ENCODE peak calls at places on chromosomes 6 and 20, in eight cellular contexts. W is effector memory CD4-positive, alpha-beta T cell; L is fibroblast of lung; M is cardiac muscle cell; G is endodermal cell; T is thoracic aorta; N is PC-9; Q is heart left ventricle. J is an unnamed sample. For H3K4me1, the result is how much of the 10 kb centered on the place peaks cover.

GRCh38 chr20:56447227-56447626 is 21.2 kb upstream of the RTF2 start:
- DNase-seq in Q (no peak), N (peak), G (peak), W (no peak), M (no peak), T (no peak), L (no peak), J (no peak)

GRCh38 chr6:14863896-14864850 is 381.7 kb upstream of the JARID2 start:
- DNase-seq in L (no peak), G (no peak), T (no peak), M (no peak), Q (no peak), N (no peak), W (no peak), J (no peak)

GRCh38 chr20:63885264-63886053 is 9.5 kb upstream of the DNAJC5 start:
- DNase-seq in G (no peak), T (no peak), Q (no peak), L (no peak), W (no peak), N (peak), M (no peak), J (no peak)

GRCh38 chr6:43052842-43053544 is 658 bp downstream of the CUL7 start:
- DNase-seq in W (no peak), G (peak), N (no peak), T (no peak), Q (no peak), L (peak), M (peak), J (no peak)

GRCh38 chr6:56909115-56909907 is 45.6 kb upstream of the BEND6 start:
- DNase-seq in W (no peak), N (no peak), Q (no peak), L (no peak), T (no peak), M (no peak), G (no peak), J (no peak)

GRCh38 chr6:132907915-132908314 is 93.5 kb downstream of the RPS12 start:
- DNase-seq in W (no peak), L (peak), M (peak), T (no peak), G (no peak), Q (no peak), N (no peak), J (no peak)

GRCh38 chr6:106159531-106159940 is 73.4 kb downstream of the PRDM1 start:
- DNase-seq in L (peak), W (no peak), Q (no peak), G (no peak), T (no peak), M (peak), N (peak), J (no peak)

GRCh38 chr6:30752164-30752927 is 8.0 kb upstream of the IER3 start:
- DNase-seq in Q (peak), T (peak), W (no peak), G (no peak), L (peak), M (peak), N (peak), J (peak)

GRCh38 chr6:111210074-111210729 is 122.9 kb downstream of the SLC16A10 start:
- DNase-seq in T (no peak), G (peak), W (no peak), L (peak), N (no peak), M (peak), Q (no peak), J (no peak)

GRCh38 chr20:60729119-60729900 is 522.8 kb upstream of the CDH4 start:
- DNase-seq in N (no peak), Q (no peak), W (no peak), T (no peak), L (no peak), G (peak), M (no peak), J (no peak)

GRCh38 chr20:3248993-3249347 is 10.0 kb upstream of the SLC4A11 start:
- DNase-seq in G (no peak), T (no peak), N (no peak), W (no peak), M (no peak), L (no peak), Q (no peak), J (no peak)

GRCh38 chr20:62823688-62824475 is 7.0 kb downstream of the COL9A3 start:
- DNase-seq in W (no peak), Q (no peak), L (no peak), M (no peak), T (no peak), N (no peak), G (peak), J (no peak)
- H3K4me1 ChIP-seq in W (under half), Q (under half), L (under half), M (under half), T (under half), N (under half), G (under half), J (under half)

DNA sequence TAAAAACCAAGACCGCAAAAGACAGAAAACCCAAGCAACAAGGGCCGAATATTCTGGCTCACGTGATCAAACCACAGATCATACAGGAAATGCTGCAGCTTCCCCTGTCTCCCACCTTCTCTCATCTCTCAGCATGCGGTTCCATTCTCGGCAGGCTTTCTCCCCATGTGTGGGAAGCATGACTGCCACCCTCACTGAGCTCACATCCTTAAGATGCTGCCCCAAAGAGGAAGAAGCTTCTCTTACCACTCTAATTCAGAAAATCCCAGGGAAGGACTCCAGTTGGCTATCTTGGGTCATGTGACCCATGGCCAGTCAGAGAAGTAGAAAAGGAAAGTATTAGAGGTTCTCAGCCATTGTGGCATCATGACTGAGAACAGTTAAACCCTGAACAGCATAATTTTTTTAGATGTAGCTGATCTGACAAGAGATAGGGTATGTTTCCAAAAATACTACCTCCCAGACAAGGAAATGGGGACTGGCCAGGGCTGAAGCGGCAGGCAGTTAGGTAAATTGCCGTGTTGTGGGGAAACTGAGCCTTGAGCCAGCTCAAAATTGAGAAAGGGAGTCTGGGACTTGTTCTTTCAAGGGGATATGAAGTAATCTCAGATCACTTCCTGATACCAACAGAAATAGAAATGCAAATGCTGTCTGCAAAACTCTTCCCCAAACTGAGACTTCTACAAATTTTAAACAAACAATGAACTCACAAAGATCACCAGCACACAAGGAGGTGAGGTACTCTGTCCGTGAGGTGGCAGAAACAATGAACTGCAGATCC is 37.1 kb upstream of the GRM4 start:
- DNase-seq in W (peak), L (no peak), Q (no peak), G (no peak), N (no peak), T (no peak), M (no peak), J (no peak)
- H3K4me3 ChIP-seq in W (peak), L (no peak), Q (no peak), G (no peak), N (no peak), T (peak), M (no peak), J (no peak)

DNA sequence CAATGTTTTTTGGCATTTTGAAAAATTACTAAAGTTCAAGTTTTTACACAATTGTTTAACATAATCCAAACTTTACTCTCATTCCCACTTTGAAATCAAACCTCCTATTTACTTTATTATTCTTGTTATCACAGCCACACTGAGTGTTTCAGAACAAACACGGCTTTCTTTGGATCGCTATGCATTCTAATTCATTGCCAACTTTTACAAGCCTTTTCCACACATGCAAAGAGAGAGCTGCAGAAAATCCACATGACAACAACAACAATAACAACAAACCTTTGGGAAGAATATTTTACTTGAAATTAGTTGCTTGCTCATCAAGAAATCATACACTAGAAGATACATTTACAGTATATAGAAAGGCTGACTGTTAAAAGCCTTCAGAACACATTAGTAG is 49.2 kb upstream of the TMEM30A start:
- DNase-seq in N (no peak), T (no peak), G (no peak), W (no peak), L (no peak), M (peak), Q (no peak), J (no peak)
- H3K4me1 ChIP-seq in N (under half), T (under half), G (under half), W (under half), L (under half), M (under half), Q (under half), J (under half)

GRCh38 chr6:141153563-141153962 is 979.2 kb upstream of the GJE1 start:
- DNase-seq in W (no peak), Q (no peak), N (no peak), M (no peak), G (no peak), T (no peak), L (no peak), J (no peak)
- H3K4me3 ChIP-seq in W (no peak), Q (no peak), N (no peak), M (no peak), G (no peak), T (no peak), L (no peak), J (no peak)

DNA sequence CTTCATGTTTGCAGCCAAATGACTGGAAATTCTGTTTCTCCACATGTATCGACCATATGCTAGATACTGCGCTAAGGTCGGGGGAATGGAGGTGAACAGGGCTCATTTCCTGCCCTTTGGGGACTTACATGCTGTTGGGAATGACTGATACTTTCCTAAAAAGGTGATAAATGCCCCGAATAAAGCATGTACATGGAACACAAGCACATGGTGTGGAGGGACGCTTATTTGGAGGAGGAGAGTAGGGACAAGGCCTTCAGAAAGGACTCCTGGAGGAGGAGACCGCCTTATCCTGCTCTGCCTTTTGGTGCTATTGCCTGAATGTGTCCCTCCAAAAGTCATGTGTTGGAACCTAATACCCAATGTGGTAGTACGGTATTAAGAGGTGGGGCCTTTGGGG is 344.5 kb downstream of the PRL start:
- DNase-seq in W (no peak), G (no peak), Q (no peak), L (no peak), M (no peak), N (no peak), T (no peak), J (no peak)
- H3K4me1 ChIP-seq in W (under half), G (under half), Q (under half), L (under half), M (under half), N (under half), T (half or more), J (under half)

J was measured in esophagus squamous epithelium.